ENCODE peak calls at places on chromosomes 12 and 14, in nine cellular contexts. F, R, K, J, Q, H, P, B and T are unnamed samples.

GRCh38 chr12:21296751-21297406 is 37.8 kb downstream of the SLCO1A2 start:
- DNase-seq in F (no peak), R (peak; percentile 16), K (no peak), J (no peak), Q (no peak), H (no peak), P (no peak), B (no peak), T (no peak)

GRCh38 chr12:124162151-124163110 is 132.5 kb upstream of the RFLNA start:
- DNase-seq in F (no peak), R (no peak), K (peak; percentile 39), J (no peak), Q (peak; percentile 6), H (no peak), P (no peak), B (no peak), T (peak; percentile 60)

GRCh38 chr12:12503384-12504078 is 59.1 kb downstream of the DUSP16 start:
- DNase-seq in F (no peak), R (no peak), K (no peak), J (no peak), Q (no peak), H (no peak), P (no peak), B (no peak), T (no peak)

GRCh38 chr14:99206053-99206452 is 65.9 kb downstream of the BCL11B start:
- DNase-seq in F (no peak), R (no peak), K (no peak), J (no peak), Q (no peak), H (no peak), P (no peak), B (no peak), T (no peak)

GRCh38 chr12:57008113-57008687 is 1.9 kb upstream of the ZBTB39 start:
- DNase-seq in F (no peak), R (peak; percentile 63), K (no peak), J (no peak), Q (peak; percentile 52), H (peak; percentile 27), P (no peak), B (no peak), T (no peak)

GRCh38 chr14:77007975-77008421 is 20.5 kb downstream of the IRF2BPL start:
- DNase-seq in F (peak; percentile 99), R (no peak), K (peak; percentile 96), J (no peak), Q (no peak), H (no peak), P (no peak), B (peak; percentile 83), T (peak; percentile 83)

GRCh38 chr12:98379106-98379505 is 136.3 kb upstream of the TMPO start:
- DNase-seq in F (no peak), R (no peak), K (no peak), J (no peak), Q (no peak), H (no peak), P (no peak), B (no peak), T (no peak)

GRCh38 chr12:79934309-79935020 is 432 bp downstream of the PPP1R12A start:
- DNase-seq in F (no peak), R (peak; percentile 19), K (peak; percentile 39), J (peak; percentile 26), Q (no peak), H (no peak), P (peak; percentile 86), B (no peak), T (no peak)

GRCh38 chr14:102891556-102891955 is 30.9 kb upstream of the AMN start:
- DNase-seq in F (peak; percentile 2), R (no peak), K (no peak), J (no peak), Q (no peak), H (no peak), P (no peak), B (no peak), T (no peak)

GRCh38 chr14:98069712-98070133 is 1202.3 kb downstream of the BCL11B start:
- DNase-seq in F (no peak), R (no peak), K (no peak), J (no peak), Q (no peak), H (no peak), P (no peak), B (no peak), T (no peak)

GRCh38 chr12:31736472-31736871 is 7.7 kb upstream of the AMN1 start:
- DNase-seq in F (no peak), R (no peak), K (no peak), J (no peak), Q (no peak), H (no peak), P (no peak), B (no peak), T (no peak)

GRCh38 chr12:120571299-120571698 is 9.9 kb downstream of the POP5 start:
- DNase-seq in F (no peak), R (no peak), K (no peak), J (no peak), Q (no peak), H (no peak), P (no peak), B (no peak), T (no peak)

GRCh38 chr14:25150934-25151790 is 101.2 kb upstream of the STXBP6 start:
- DNase-seq in F (no peak), R (peak; percentile 10), K (no peak), J (no peak), Q (peak; percentile 6), H (peak; percentile 1), P (no peak), B (no peak), T (no peak)

GRCh38 chr12:45473636-45474035 is 255.9 kb upstream of the ARID2 start:
- DNase-seq in F (no peak), R (no peak), K (no peak), J (no peak), Q (no peak), H (no peak), P (no peak), B (no peak), T (no peak)

GRCh38 chr14:68124885-68125731 is 305.5 kb downstream of the RAD51B start:
- DNase-seq in F (no peak), R (peak; percentile 51), K (no peak), J (no peak), Q (no peak), H (no peak), P (no peak), B (no peak), T (no peak)

GRCh38 chr14:67442139-67442906 is 30.4 kb upstream of the PLEK2 start:
- DNase-seq in F (no peak), R (no peak), K (no peak), J (no peak), Q (no peak), H (no peak), P (no peak), B (no peak), T (no peak)

GRCh38 chr14:66139432-66139831 is 346.7 kb upstream of the CCDC196 start:
- DNase-seq in F (no peak), R (no peak), K (no peak), J (no peak), Q (no peak), H (no peak), P (no peak), B (peak; percentile 35), T (no peak)

GRCh38 chr14:74207943-74208342 is 31.3 kb upstream of the VSX2 start:
- DNase-seq in F (no peak), R (no peak), K (no peak), J (no peak), Q (peak; percentile 16), H (no peak), P (no peak), B (no peak), T (no peak)

DNA sequence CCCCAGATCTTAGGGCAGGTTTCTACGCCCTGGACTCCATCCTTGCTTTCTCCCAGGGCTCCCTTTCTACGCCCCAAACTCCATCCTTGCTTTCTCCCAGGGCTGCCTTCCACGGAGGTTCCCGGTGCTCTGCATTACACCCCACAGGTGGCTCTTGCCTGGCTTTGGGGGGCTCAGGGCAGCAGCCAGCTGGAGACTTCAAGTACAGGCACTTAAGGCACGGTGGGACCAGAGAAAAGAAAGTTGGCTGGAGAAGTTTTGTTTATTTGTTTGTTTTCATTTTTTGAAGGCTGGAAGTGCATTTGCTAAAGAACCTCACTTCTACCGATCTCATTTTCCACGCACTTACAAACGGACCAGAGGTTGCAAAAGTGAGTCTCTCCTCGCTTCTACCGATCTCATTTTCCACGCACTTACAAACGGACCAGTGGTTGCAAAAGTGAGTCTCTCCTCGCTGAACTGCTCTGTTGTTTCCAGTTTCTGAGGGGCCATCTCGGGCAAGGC is 103.8 kb upstream of the MED13L start:
- DNase-seq in F (no peak), R (no peak), K (no peak), J (no peak), Q (no peak), H (no peak), P (no peak), B (no peak), T (no peak)
- H3K4me1 ChIP-seq in F (peaks cover 24% of the 10 kb centered on the region), R (peaks cover 91% of the 10 kb centered on the region), K (peaks cover 30% of the 10 kb centered on the region), J (peaks cover 7% of the 10 kb centered on the region), Q (peaks cover 10% of the 10 kb centered on the region), H (peaks cover 4% of the 10 kb centered on the region), P (peaks cover 20% of the 10 kb centered on the region), B (peaks cover 22% of the 10 kb centered on the region), T (peaks cover 14% of the 10 kb centered on the region)

DNA sequence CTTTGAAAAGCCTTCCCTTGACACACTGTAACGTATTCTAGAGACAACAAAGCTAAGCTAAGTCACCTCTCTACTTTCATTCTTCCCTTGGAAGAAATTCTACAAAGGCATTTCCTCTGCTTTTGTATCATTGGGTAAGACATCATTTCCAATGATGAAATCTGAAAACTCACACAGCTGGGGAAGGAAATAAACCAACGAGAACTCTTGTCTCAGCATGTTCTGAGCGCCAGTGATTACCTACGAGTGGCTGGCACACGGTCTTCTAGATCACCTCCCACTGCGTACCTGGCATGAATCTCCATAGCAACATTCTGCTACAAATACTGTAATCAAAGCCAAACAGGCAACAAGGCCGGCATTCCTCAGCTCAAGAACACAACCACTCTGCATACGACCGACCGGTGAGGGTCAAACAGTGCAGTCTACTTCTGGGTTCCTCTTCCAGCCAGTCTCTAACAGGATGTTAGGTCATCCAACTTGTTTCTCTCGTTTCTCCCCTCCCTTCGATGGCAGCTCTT is 7.6 kb downstream of the VPS37B start:
- DNase-seq in F (peak; percentile 77), R (peak; percentile 74), K (peak; percentile 86), J (no peak), Q (peak; percentile 81), H (no peak), P (peak; percentile 84), B (peak; percentile 54), T (peak; percentile 78)
- TF ChIP-seq POLR2A in F (peak; percentile 43), R (no peak), K (peak; percentile 22), J (no peak), Q (no peak), H (peak; percentile 48), P (no peak), B (no peak), T (peak; percentile 69)

DNA sequence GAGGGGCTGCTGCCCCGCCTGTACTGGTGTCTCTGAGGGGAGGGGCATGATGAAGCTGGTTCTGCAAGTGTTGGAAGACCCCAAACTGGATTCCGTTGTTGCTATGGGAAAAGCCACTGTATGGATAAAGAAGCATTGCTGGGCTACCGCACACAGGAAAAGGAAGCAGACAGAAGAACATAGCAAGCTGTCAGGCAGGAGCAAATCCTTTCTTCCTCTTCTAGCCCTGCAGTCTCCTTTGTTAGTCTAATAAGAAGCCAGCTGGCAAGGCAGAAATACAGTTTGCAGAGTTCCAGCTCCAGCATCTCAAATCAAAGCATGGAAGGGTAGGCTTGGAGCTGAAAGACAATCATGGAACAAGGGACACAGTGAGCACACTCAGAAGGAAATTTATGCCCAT is 26.3 kb upstream of the NR1H4 start:
- DNase-seq in F (no peak), R (no peak), K (no peak), J (no peak), Q (no peak), H (no peak), P (no peak), B (no peak), T (no peak)
- H3K4me1 ChIP-seq in F (peaks cover 33% of the 10 kb centered on the region), R (no peaks in the 10 kb centered on the region), K (peaks cover 33% of the 10 kb centered on the region), J (no peaks in the 10 kb centered on the region), Q (no peaks in the 10 kb centered on the region), H (no peaks in the 10 kb centered on the region), P (no peaks in the 10 kb centered on the region), B (no peaks in the 10 kb centered on the region), T (no peaks in the 10 kb centered on the region)

GRCh38 chr12:60148109-60148508 is 552.3 kb downstream of the SLC16A7 start:
- DNase-seq in F (no peak), R (no peak), K (no peak), J (no peak), Q (no peak), H (no peak), P (no peak), B (no peak), T (no peak)
- TF ChIP-seq POLR2A in F (no peak), R (no peak), K (no peak), J (no peak), Q (no peak), H (no peak), P (no peak), B (no peak), T (no peak)